ENCODE peak calls at places on chromosomes 7 and 10, in six cellular contexts. B is bronchial epithelial cell, H is AG04450, C is endodermal cell, K is astrocyte of the spinal cord, R is heart left ventricle. L is an unnamed sample.

GRCh38 chr7:26535483-26536069 is 243.9 kb downstream of the SNX10 start:
- DNase-seq in H (no peak), R (no peak), K (no peak), B (no peak), C (no peak), L (no peak)

GRCh38 chr10:37682617-37683016 is 174.8 kb downstream of the ZNF248 start:
- DNase-seq in R (no peak), H (no peak), K (no peak), B (no peak), C (no peak), L (no peak)

GRCh38 chr10:44417761-44418160 is 32.9 kb upstream of the CXCL12 start:
- DNase-seq in H (no peak), R (no peak), B (no peak), C (no peak), K (no peak), L (no peak)

GRCh38 chr10:113022265-113022664 is 72.2 kb downstream of the TCF7L2 start:
- DNase-seq in H (no peak), C (no peak), K (no peak), R (no peak), B (no peak), L (no peak)

GRCh38 chr10:74432841-74433594 is 282.0 kb downstream of the ADK start:
- DNase-seq in C (no peak), R (no peak), H (peak; percentile 29), K (peak; percentile 60), B (peak; percentile 17), L (no peak)

GRCh38 chr7:54758702-54759665 is at the start of gene SEC61G:
- DNase-seq in H (peak; percentile 94), K (peak; percentile 98), C (peak; percentile 98), R (peak; percentile 98), B (peak; percentile 94), L (peak; percentile 83)

GRCh38 chr7:155210386-155210785 is 87.3 kb upstream of the INSIG1 start:
- DNase-seq in R (no peak), B (no peak), K (no peak), C (no peak), H (no peak), L (no peak)

GRCh38 chr7:39145283-39145682 is 167.6 kb downstream of the POU6F2 start:
- DNase-seq in K (no peak), H (no peak), R (no peak), C (no peak), B (no peak), L (no peak)

GRCh38 chr7:31327071-31327470 is 13.5 kb downstream of the NEUROD6 start:
- DNase-seq in R (no peak), B (peak; percentile 85), H (no peak), C (peak; percentile 79), K (peak; percentile 4), L (peak; percentile 9)

GRCh38 chr10:8297107-8297506 is 242.6 kb downstream of the GATA3 start:
- DNase-seq in K (no peak), B (no peak), C (no peak), R (no peak), H (no peak), L (no peak)

GRCh38 chr10:27997865-27998177 is 1.1 kb downstream of the ODAD2 start:
- DNase-seq in B (no peak), K (peak; percentile 1), H (no peak), R (no peak), C (no peak), L (no peak)

GRCh38 chr7:105723582-105723981 is 142.3 kb upstream of the EFCAB10 start:
- DNase-seq in B (no peak), H (no peak), C (peak; percentile 59), K (no peak), R (no peak), L (no peak)

GRCh38 chr10:104435822-104436221 is 82.2 kb downstream of the CFAP58 start:
- DNase-seq in R (no peak), H (no peak), B (peak; percentile 69), K (no peak), C (no peak), L (peak; percentile 65)

GRCh38 chr7:94418851-94419250 is 24.2 kb downstream of the COL1A2 start:
- DNase-seq in R (no peak), C (no peak), B (no peak), H (no peak), K (no peak), L (no peak)

GRCh38 chr10:59222788-59223187 is 46.3 kb downstream of the PHYHIPL start:
- DNase-seq in K (no peak), R (no peak), B (no peak), C (no peak), H (no peak), L (no peak)

GRCh38 chr7:25303380-25304321 is 75.4 kb upstream of the NPVF start:
- DNase-seq in C (peak; percentile 77), R (no peak), B (no peak), H (no peak), K (peak; percentile 5), L (no peak)

GRCh38 chr7:70044525-70044924 is 446.2 kb downstream of the AUTS2 start:
- DNase-seq in H (no peak), B (no peak), R (no peak), K (no peak), C (no peak), L (no peak)

GRCh38 chr10:94146746-94147145 is 153.0 kb downstream of the PLCE1 start:
- DNase-seq in C (no peak), R (no peak), K (no peak), B (no peak), H (no peak), L (no peak)

GRCh38 chr10:94146313-94146712 is 152.6 kb downstream of the PLCE1 start:
- DNase-seq in B (no peak), K (no peak), R (peak; percentile 32), H (no peak), C (no peak), L (no peak)

GRCh38 chr10:94150541-94151184 is 156.9 kb downstream of the PLCE1 start:
- DNase-seq in C (no peak), K (no peak), R (no peak), H (no peak), B (no peak), L (no peak)

DNA sequence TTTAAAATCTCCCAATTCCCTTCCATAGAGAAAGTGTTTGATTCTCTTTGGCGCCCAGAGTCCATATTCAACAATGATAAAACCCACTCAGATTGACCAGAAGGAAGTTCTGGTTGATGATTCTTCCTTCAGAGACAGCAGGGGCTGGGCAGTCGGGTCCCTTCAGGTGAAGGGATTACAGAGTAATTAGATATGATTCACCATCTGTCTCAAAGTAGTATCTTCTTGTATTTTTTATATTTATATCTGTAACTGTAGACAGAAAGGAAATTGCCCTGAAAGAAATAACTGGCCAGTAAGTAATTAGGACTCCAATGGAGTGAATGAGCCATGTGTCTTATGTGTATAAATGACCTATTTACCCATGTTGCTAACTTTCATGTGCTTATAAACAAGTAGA is 156.0 kb downstream of the PLCE1 start:
- DNase-seq in C (no peak), B (no peak), R (no peak), K (no peak), H (no peak), L (no peak)
- H3K4me3 ChIP-seq in C (no peak overlapping the region), B (no peak overlapping the region), R (no peak overlapping the region), K (no peak overlapping the region), H (no peak overlapping the region), L (no peak overlapping the region)

DNA sequence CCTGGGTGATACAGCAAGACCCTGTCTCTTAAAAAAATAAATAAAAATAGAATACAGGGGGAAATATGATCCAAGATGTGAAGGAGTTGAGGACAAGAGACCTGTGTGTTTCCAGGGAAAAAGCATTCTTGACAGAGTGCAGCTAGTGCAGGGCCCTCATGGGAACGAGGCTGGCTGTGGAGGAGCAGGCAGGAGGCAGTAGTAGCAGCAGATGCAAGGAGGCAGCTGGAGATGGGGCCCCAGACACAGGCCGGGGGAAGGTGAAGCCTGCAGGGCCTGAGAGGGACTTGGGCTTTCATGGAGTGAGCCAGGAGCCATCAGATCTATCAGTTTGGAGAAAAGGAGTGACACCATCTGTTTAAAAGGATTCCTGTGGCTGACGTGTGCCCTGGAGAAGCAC is 71.4 kb upstream of the ZNF438 start:
- DNase-seq in R (no peak), H (no peak), B (no peak), C (no peak), K (peak; percentile 19), L (no peak)
- H3K4me3 ChIP-seq in R (no peak overlapping the region), H (no peak overlapping the region), B (no peak overlapping the region), C (no peak overlapping the region), K (no peak overlapping the region), L (no peak overlapping the region)

GRCh38 chr7:79453558-79454324 is at the start of gene MAGI2:
- DNase-seq in C (peak; percentile 87), K (peak; percentile 83), R (peak; percentile 93), H (peak; percentile 66), B (peak; percentile 20), L (no peak)
- H3K4me3 ChIP-seq in C (peak within 1 kb of the TSS; percentile 83), K (peak within 1 kb of the TSS; percentile 72), R (peak within 1 kb of the TSS; percentile 84), H (peak within 1 kb of the TSS; percentile 80), B (peak within 1 kb of the TSS; percentile 71), L (peak within 1 kb of the TSS; percentile 42)

GRCh38 chr7:77538186-77538907 is 1.3 kb downstream of the PTPN12 start:
- DNase-seq in B (peak; percentile 88), H (peak; percentile 71), K (peak; percentile 93), C (peak; percentile 90), R (peak; percentile 91), L (peak; percentile 62)
- H3K4me3 ChIP-seq in B (peak overlapping the region; percentile 62), H (peak overlapping the region; percentile 99), K (peak overlapping the region; percentile 64), C (peak overlapping the region; percentile 95), R (peak overlapping the region; percentile 99), L (peak overlapping the region; percentile 74)

L was measured in keratinocyte.